ENCODE peak calls at places on chromosomes 7 and 10, in five cellular contexts. B is HCT116, S is neuronal stem cell, R is GM23248, L is thoracic aorta. P is an unnamed sample.

GRCh38 chr7:149238051-149238450 is 1.4 kb upstream of the ZNF212 start:
- DNase-seq in B (no peak), S (no peak), R (peak; percentile 51), L (no peak), P (no peak)

GRCh38 chr7:514651-515598 is 4.7 kb downstream of the PDGFA start:
- DNase-seq in B (no peak), S (peak; percentile 24), R (no peak), L (no peak), P (no peak)

GRCh38 chr10:77498829-77499228 is 138.8 kb downstream of the KCNMA1 start:
- DNase-seq in B (no peak), S (no peak), R (no peak), L (no peak), P (no peak)

GRCh38 chr10:48509974-48510692 is 94.7 kb downstream of the ARHGAP22 start:
- DNase-seq in B (no peak), S (no peak), R (no peak), L (no peak), P (no peak)

GRCh38 chr7:111750878-111751277 is 188.6 kb upstream of the IMMP2L start:
- DNase-seq in B (no peak), S (no peak), R (no peak), L (no peak), P (no peak)

GRCh38 chr7:16399916-16400895 is 21.1 kb downstream of the CRPPA start:
- DNase-seq in B (no peak), S (no peak), R (peak; percentile 13), L (no peak), P (no peak)

GRCh38 chr10:30413996-30414576 is 19.9 kb upstream of the MAP3K8 start:
- DNase-seq in B (peak; percentile 40), S (no peak), R (peak; percentile 83), L (no peak), P (no peak)

GRCh38 chr7:24716480-24717246 is 40.6 kb downstream of the GSDME start:
- DNase-seq in B (no peak), S (no peak), R (no peak), L (no peak), P (no peak)

GRCh38 chr10:14507156-14507555 is 176.4 kb upstream of the FRMD4A start:
- DNase-seq in B (no peak), S (no peak), R (no peak), L (no peak), P (no peak)

GRCh38 chr7:140079121-140079536 is 16.4 kb upstream of the PARP12 start:
- DNase-seq in B (no peak), S (peak; percentile 32), R (peak; percentile 79), L (no peak), P (peak; percentile 42)

GRCh38 chr7:132061931-132062330 is 505.5 kb upstream of the PODXL start:
- DNase-seq in B (no peak), S (no peak), R (peak; percentile 93), L (no peak), P (no peak)

GRCh38 chr7:158284121-158284520 is 303.5 kb downstream of the PTPRN2 start:
- DNase-seq in B (no peak), S (no peak), R (no peak), L (no peak), P (no peak)

GRCh38 chr7:157483971-157484410 is 147.2 kb downstream of the DNAJB6 start:
- DNase-seq in B (no peak), S (no peak), R (no peak), L (no peak), P (no peak)

GRCh38 chr7:130112662-130113425 is 42.5 kb downstream of the KLHDC10 start:
- DNase-seq in B (no peak), S (no peak), R (no peak), L (no peak), P (no peak)

GRCh38 chr10:126872768-126873167 is 32.5 kb upstream of the DOCK1 start:
- DNase-seq in B (no peak), S (peak; percentile 11), R (peak; percentile 16), L (no peak), P (no peak)

GRCh38 chr7:100484636-100485114 is 948 bp downstream of the NYAP1 start:
- DNase-seq in B (no peak), S (no peak), R (no peak), L (no peak), P (no peak)

GRCh38 chr7:135803143-135803542 is 54.5 kb upstream of the FAM180A start:
- DNase-seq in B (no peak), S (no peak), R (no peak), L (no peak), P (no peak)

GRCh38 chr10:42783181-42783549 is 570 bp downstream of the BMS1 start:
- DNase-seq in B (no peak), S (no peak), R (peak; percentile 83), L (no peak), P (peak; percentile 26)

GRCh38 chr10:42898037-42898960 is 115.7 kb downstream of the BMS1 start:
- DNase-seq in B (no peak), S (no peak), R (no peak), L (no peak), P (no peak)

GRCh38 chr10:71533936-71534335 is 137.2 kb downstream of the CDH23 start:
- DNase-seq in B (no peak), S (no peak), R (no peak), L (no peak), P (no peak)

GRCh38 chr7:157863906-157864810 is 527.4 kb downstream of the DNAJB6 start:
- DNase-seq in B (no peak), S (no peak), R (no peak), L (no peak), P (no peak)

GRCh38 chr7:18927134-18927533 is 190.3 kb downstream of the TWIST1 start:
- DNase-seq in B (no peak), S (no peak), R (peak; percentile 60), L (no peak), P (no peak)

GRCh38 chr7:134452991-134453473 is 5.9 kb downstream of the AKR1B1 start:
- DNase-seq in B (no peak), S (no peak), R (no peak), L (no peak), P (no peak)

GRCh38 chr7:51545131-51545530 is 228.5 kb upstream of the COBL start:
- DNase-seq in B (no peak), S (no peak), R (no peak), L (no peak), P (no peak)

GRCh38 chr7:47801423-47801822 is 146.8 kb downstream of the PKD1L1 start:
- DNase-seq in B (no peak), S (no peak), R (no peak), L (no peak), P (no peak)

DNA sequence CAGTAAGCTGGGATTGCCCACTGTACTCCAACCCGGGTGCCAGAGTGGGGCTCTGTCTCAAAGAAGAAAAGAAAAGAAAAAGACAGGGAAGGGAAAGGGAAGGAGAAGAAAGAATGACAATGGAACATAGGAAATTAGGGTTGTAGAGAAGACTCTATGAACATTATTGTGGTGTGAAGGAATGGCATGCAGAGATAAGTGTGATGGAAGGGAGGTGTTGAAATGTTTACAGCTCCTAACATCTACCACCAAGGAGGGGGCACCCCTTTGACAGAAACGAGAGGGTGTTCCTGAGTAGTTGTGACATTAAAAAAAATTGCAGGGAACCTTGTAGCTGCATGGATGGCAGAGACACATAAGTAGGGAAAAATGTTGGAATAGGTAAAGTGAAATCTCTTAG is 27.5 kb downstream of the AUTS2 start:
- DNase-seq in B (no peak), S (no peak), R (no peak), L (no peak), P (no peak)
- H3K27me3 ChIP-seq in B (no peaks in the 10 kb centered on the region), S (no peaks in the 10 kb centered on the region), R (peaks cover 4% of the 10 kb centered on the region), L (no peaks in the 10 kb centered on the region), P (no peaks in the 10 kb centered on the region)

DNA sequence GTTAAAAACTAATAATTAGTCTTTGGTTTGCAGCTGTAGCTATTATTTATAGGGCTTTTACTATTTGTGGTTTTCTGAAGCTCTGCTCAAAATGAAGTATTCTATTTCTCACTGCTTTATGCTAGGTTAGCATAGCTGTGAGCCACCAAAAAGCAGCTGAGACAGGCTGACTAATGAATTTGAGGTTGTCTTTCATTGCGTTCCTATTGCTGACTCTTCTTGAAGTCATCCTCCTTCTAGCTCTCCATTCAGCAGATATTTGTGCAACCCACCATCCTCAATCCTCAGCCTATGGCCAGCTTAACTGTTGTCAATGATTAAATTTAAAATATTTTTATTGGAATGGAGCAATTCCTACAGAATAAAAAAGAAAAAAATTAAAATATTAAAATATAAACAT is 2.1 kb upstream of the RALA start:
- DNase-seq in B (no peak), S (no peak), R (peak; percentile 95), L (no peak), P (peak; percentile 77)
- H3K27me3 ChIP-seq in B (no peaks in the 10 kb centered on the region), S (no peaks in the 10 kb centered on the region), R (no peaks in the 10 kb centered on the region), L (no peaks in the 10 kb centered on the region), P (no peaks in the 10 kb centered on the region)

DNA sequence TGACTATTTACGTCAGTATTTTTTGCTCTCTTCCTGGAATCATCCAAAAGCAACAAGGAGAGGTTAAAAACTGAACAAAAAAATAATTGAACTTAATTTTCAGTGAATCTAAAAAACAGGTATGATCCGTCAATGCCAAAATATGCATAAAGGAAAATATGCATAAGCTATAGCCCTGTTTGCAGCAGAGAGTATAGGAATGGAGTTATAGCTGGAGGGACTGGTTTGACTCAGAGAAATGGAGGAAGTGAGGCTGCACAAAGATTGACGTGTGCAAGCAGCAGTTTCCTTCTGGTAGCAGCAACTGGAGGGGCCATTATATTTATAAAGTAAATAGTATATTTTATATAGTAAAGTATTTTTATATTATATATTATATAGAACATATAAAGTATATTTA is 37.1 kb downstream of the GNG11 start:
- DNase-seq in B (no peak), S (no peak), R (no peak), L (no peak), P (no peak)
- H3K27me3 ChIP-seq in B (no peaks in the 10 kb centered on the region), S (no peaks in the 10 kb centered on the region), R (no peaks in the 10 kb centered on the region), L (no peaks in the 10 kb centered on the region), P (no peaks in the 10 kb centered on the region)

DNA sequence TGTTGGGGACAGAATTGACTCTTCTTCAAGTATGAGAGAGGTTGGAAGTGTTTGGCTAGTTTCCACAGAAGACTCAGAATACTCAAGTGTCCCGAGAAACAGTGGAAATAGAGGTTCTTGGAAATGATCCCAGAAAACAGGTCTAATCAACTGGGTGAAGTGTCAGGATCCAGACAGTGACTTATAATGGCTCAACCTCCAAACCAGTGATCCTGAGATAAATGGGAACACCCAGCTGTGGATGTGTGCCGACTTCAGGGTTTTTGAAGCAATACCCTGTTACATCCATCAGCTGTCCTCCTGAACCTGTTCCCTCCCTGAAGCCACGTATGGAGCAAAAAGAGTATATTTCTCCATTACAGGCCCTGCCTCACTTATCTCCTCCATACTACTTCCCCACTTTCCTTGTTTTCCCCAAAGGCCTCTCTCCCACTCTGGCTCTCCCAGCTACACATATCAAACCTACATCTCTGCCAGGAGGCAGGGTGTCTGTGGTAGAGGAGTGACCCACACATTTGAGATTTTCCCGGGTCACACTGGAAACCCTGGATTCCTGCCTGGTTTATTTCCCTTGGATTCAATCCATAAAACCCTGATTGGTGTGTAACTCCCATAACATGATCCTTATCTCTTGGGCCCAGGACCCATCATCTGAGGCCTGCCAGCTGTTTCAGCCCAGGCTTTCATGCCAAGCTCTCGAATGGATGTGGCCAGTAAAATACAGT is 17.6 kb upstream of the ELOVL3 start:
- DNase-seq in B (no peak), S (no peak), R (no peak), L (no peak), P (no peak)
- H3K27me3 ChIP-seq in B (no peaks in the 10 kb centered on the region), S (no peaks in the 10 kb centered on the region), R (no peaks in the 10 kb centered on the region), L (no peaks in the 10 kb centered on the region), P (no peaks in the 10 kb centered on the region)